ENCODE peak calls at places on chromosomes 1 and 21, in six cellular contexts. C is K562, Q is GM12878, J is HepG2, H is H1, B is GM12891. M is an unnamed sample.

GRCh38 chr1:205225901-205226765 is 1.6 kb upstream of the TMCC2 start:
- DNase-seq in Q (no peak), C (no peak), H (no peak), J (no peak), B (no peak), M (no peak)

GRCh38 chr21:36707763-36708511 is 9.0 kb downstream of the SIM2 start:
- DNase-seq in J (no peak), H (no peak), B (no peak), Q (no peak), C (no peak), M (no peak)

GRCh38 chr21:41289431-41289830 is 27.2 kb upstream of the FAM3B start:
- DNase-seq in J (peak; percentile 5), B (no peak), H (no peak), Q (no peak), C (peak; percentile 5), M (no peak)

GRCh38 chr1:12587981-12588620 is 29.9 kb downstream of the DHRS3 start:
- DNase-seq in J (peak; percentile 78), Q (no peak), C (no peak), H (no peak), B (no peak), M (no peak)

GRCh38 chr1:56948403-56949023 is 17.3 kb downstream of the C8B start:
- DNase-seq in H (no peak), C (no peak), B (no peak), Q (no peak), J (no peak), M (no peak)

GRCh38 chr1:17281775-17282181 is 26.2 kb upstream of the PADI4 start:
- DNase-seq in C (no peak), Q (no peak), B (no peak), H (no peak), J (no peak), M (no peak)

GRCh38 chr1:15702722-15703550 is 18.8 kb downstream of the PLEKHM2 start:
- DNase-seq in J (no peak), C (peak; percentile 43), H (no peak), Q (no peak), B (no peak), M (no peak)

GRCh38 chr21:44702111-44702972 is 5.4 kb downstream of the KRTAP10-12 start:
- DNase-seq in C (no peak), Q (no peak), J (no peak), B (no peak), H (no peak), M (no peak)

GRCh38 chr21:21664871-21665270 is 666.7 kb downstream of the NCAM2 start:
- DNase-seq in C (no peak), H (no peak), Q (no peak), J (no peak), B (no peak), M (no peak)

GRCh38 chr1:116763787-116764465 is 9.7 kb downstream of the CD2 start:
- DNase-seq in H (no peak), J (peak; percentile 39), Q (no peak), B (no peak), C (peak; percentile 84), M (no peak)

GRCh38 chr21:29939859-29940245 is at the start of gene GRIK1:
- DNase-seq in J (no peak), C (peak; percentile 69), H (no peak), B (no peak), Q (no peak), M (no peak)

GRCh38 chr1:30532621-30533020 is 190.8 kb downstream of the MATN1 start:
- DNase-seq in C (no peak), B (no peak), H (no peak), Q (no peak), J (no peak), M (no peak)

GRCh38 chr1:227487606-227488005 is 75.8 kb upstream of the ZNF678 start:
- DNase-seq in B (no peak), H (no peak), C (no peak), J (no peak), Q (no peak), M (no peak)

GRCh38 chr1:91404151-91405012 is at the start of gene HFM1:
- DNase-seq in B (peak; percentile 46), H (no peak), J (peak; percentile 59), C (peak; percentile 95), Q (no peak), M (peak; percentile 55)

GRCh38 chr1:205496661-205497060 is 7.8 kb upstream of the CDK18 start:
- DNase-seq in Q (no peak), C (no peak), J (no peak), B (no peak), H (no peak), M (no peak)

GRCh38 chr1:233113713-233114028 is 163.3 kb downstream of the NTPCR start:
- DNase-seq in C (no peak), Q (no peak), H (no peak), B (no peak), J (no peak), M (no peak)

GRCh38 chr1:89994231-89994804 is 592 bp upstream of the ZNF326 start:
- DNase-seq in H (no peak), Q (no peak), J (no peak), C (peak; percentile 18), B (no peak), M (no peak)

GRCh38 chr1:208535518-208535917 is 291.3 kb upstream of the PLXNA2 start:
- DNase-seq in Q (no peak), J (no peak), C (peak; percentile 10), B (no peak), H (no peak), M (no peak)

GRCh38 chr1:46757256-46757955 is 38.5 kb upstream of the EFCAB14 start:
- DNase-seq in C (no peak), H (no peak), J (no peak), Q (no peak), B (no peak), M (no peak)

GRCh38 chr1:113654883-113655282 is 104.4 kb downstream of the PHTF1 start:
- DNase-seq in Q (no peak), J (no peak), B (no peak), C (no peak), H (no peak), M (no peak)

GRCh38 chr1:12456979-12457378 is 161.0 kb downstream of the DHRS3 start:
- DNase-seq in Q (no peak), B (no peak), C (no peak), H (no peak), J (no peak), M (no peak)

GRCh38 chr21:14513772-14514171 is 32.3 kb downstream of the SAMSN1 start:
- DNase-seq in B (no peak), C (no peak), H (no peak), J (no peak), Q (no peak), M (no peak)
- TF ChIP-seq TAF1 in B (no peak), C (no peak), H (no peak), J (no peak), Q (no peak), M (no peak)

DNA sequence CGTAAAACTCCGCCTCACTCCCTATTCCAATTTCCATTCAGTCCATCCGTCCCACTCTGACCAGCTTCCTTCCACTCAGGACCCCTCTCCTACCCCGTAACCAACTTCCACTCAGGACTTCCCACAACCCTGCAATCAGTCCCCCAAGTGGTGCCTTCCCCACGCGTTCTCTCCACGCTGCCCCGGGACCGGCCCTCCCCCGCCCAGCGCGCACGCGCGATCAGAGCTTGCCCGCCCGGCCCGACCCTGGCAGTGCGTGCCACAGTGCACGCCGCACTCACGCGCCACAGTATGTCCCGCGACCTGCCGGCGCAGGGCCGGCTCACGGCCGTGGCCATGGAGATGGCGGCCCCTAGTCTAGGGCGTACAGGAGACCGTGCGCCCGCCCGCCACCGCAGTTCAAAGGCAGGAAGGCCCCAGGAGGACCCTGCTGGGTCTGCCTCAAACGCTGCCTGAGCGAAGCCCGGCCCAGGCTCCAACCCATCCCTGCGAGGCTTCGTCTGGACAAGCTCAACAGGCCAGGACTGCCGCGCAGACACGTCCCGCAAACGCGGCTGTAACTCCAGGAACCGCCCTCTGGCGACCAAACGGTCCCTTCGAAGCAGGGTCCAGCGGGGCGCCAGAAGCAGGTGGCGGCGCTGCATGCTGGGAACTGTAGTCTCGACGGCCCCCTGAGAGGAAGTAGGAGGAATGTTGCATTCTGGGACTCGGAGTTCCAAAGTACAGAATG is at the start of gene NDC1:
- DNase-seq in B (peak; percentile 64), C (peak; percentile 98), J (peak; percentile 98), H (peak; percentile 82), Q (peak; percentile 91), M (peak; percentile 60)
- TF ChIP-seq POLR2A in B (peak; percentile 66), C (peak; percentile 92), J (peak; percentile 75), H (peak; percentile 44), Q (peak; percentile 94), M (peak; percentile 85)

GRCh38 chr1:93668121-93668520 is 13.5 kb downstream of the BCAR3 start:
- DNase-seq in H (no peak), C (no peak), B (no peak), Q (no peak), J (no peak), M (no peak)

GRCh38 chr1:93667642-93668041 is 14.0 kb downstream of the BCAR3 start:
- DNase-seq in Q (no peak), C (no peak), J (no peak), H (no peak), B (no peak), M (no peak)

GRCh38 chr1:93668951-93669350 is 12.7 kb downstream of the BCAR3 start:
- DNase-seq in B (no peak), H (no peak), Q (no peak), C (no peak), J (no peak), M (no peak)

GRCh38 chr1:93665015-93665414 is 16.6 kb downstream of the BCAR3 start:
- DNase-seq in Q (no peak), J (no peak), H (no peak), C (no peak), B (no peak), M (no peak)

GRCh38 chr1:93666613-93667384 is 14.8 kb downstream of the BCAR3 start:
- DNase-seq in B (no peak), H (no peak), J (no peak), Q (no peak), C (no peak), M (no peak)
- TF ChIP-seq POLR2AphosphoS5 in B (no peak), H (no peak), J (no peak), Q (no peak), C (no peak), M (no peak)

GRCh38 chr1:165414620-165415019 is 30.3 kb downstream of the RXRG start:
- DNase-seq in B (no peak), H (no peak), C (no peak), Q (no peak), J (no peak), M (no peak)
- TF ChIP-seq TAF1 in B (no peak), H (no peak), C (no peak), Q (no peak), J (no peak), M (no peak)

GRCh38 chr1:209817691-209818090 is 10.1 kb upstream of the UTP25 start:
- DNase-seq in Q (no peak), H (no peak), B (no peak), J (no peak), C (no peak), M (no peak)
- TF ChIP-seq POLR2A in Q (no peak), H (no peak), B (no peak), J (no peak), C (no peak), M (no peak)

M was measured in GM12892.